ENCODE peak calls at places on chromosomes 6 and 20, in ten cellular contexts. M is left lung; K is CD8-positive, alpha-beta T cell; B is heart left ventricle; R is H1; S is heart right ventricle; A is CD8-positive, alpha-beta memory T cell; U is aorta; D is neuronal stem cell; V is GM23338. W is an unnamed sample. For H3K36me3, the result is how much of the 10 kb centered on the place peaks cover.

GRCh38 chr6:24646771-24647170 is 780 bp upstream of the KIAA0319 start:
- DNase-seq in M (no peak), K (no peak), B (no peak), R (no peak), S (no peak), A (no peak), U (no peak), D (no peak), V (no peak), W (no peak)

GRCh38 chr6:75492769-75493168 is 831 bp downstream of the FILIP1 start:
- DNase-seq in M (no peak), K (no peak), B (no peak), R (no peak), S (no peak), A (no peak), U (no peak), D (no peak), V (no peak), W (no peak)

GRCh38 chr6:163625265-163625664 is 210.7 kb downstream of the QKI start:
- DNase-seq in M (no peak), K (no peak), B (no peak), R (no peak), S (no peak), A (no peak), U (no peak), D (no peak), V (no peak), W (no peak)

GRCh38 chr20:3716195-3716834 is 3.9 kb upstream of the SIGLEC1 start:
- DNase-seq in M (no peak), K (no peak), B (peak), R (peak), S (peak), A (no peak), U (no peak), D (peak), V (peak), W (no peak)

GRCh38 chr6:116012966-116013365 is 47.7 kb downstream of the FRK start:
- DNase-seq in M (no peak), K (no peak), B (no peak), R (no peak), S (no peak), A (no peak), U (no peak), D (no peak), V (no peak), W (no peak)

GRCh38 chr6:169224185-169224695 is 29.4 kb downstream of the THBS2 start:
- DNase-seq in M (no peak), K (no peak), B (peak), R (no peak), S (no peak), A (no peak), U (peak), D (no peak), V (no peak), W (no peak)

GRCh38 chr20:4226330-4227084 is 211.1 kb upstream of the RNF24 start:
- DNase-seq in M (no peak), K (no peak), B (no peak), R (no peak), S (no peak), A (no peak), U (no peak), D (no peak), V (no peak), W (no peak)

GRCh38 chr6:144036064-144036873 is 28.2 kb upstream of the PLAGL1 start:
- DNase-seq in M (peak), K (no peak), B (no peak), R (no peak), S (no peak), A (no peak), U (no peak), D (peak), V (peak), W (peak)

GRCh38 chr6:150301871-150302800 is 66.7 kb upstream of the IYD start:
- DNase-seq in M (no peak), K (no peak), B (no peak), R (no peak), S (no peak), A (no peak), U (no peak), D (no peak), V (no peak), W (no peak)

GRCh38 chr6:20877008-20877937 is 343.0 kb downstream of the CDKAL1 start:
- DNase-seq in M (no peak), K (no peak), B (peak), R (no peak), S (no peak), A (no peak), U (no peak), D (no peak), V (no peak), W (no peak)

GRCh38 chr6:11459002-11459658 is 78.4 kb upstream of the TMEM170B start:
- DNase-seq in M (no peak), K (no peak), B (no peak), R (no peak), S (no peak), A (no peak), U (no peak), D (no peak), V (no peak), W (no peak)

GRCh38 chr20:50421356-50422340 is 88.5 kb upstream of the PTPN1 start:
- DNase-seq in M (no peak), K (no peak), B (no peak), R (no peak), S (no peak), A (no peak), U (no peak), D (no peak), V (no peak), W (no peak)

GRCh38 chr6:71044753-71045152 is 87.9 kb upstream of the B3GAT2 start:
- DNase-seq in M (no peak), K (no peak), B (no peak), R (no peak), S (no peak), A (no peak), U (no peak), D (no peak), V (no peak), W (no peak)

GRCh38 chr20:61557603-61558002 is 305.5 kb downstream of the CDH4 start:
- DNase-seq in M (no peak), K (no peak), B (no peak), R (no peak), S (no peak), A (no peak), U (no peak), D (no peak), V (no peak), W (no peak)

GRCh38 chr6:73451166-73452106 is 661 bp downstream of the CGAS start:
- DNase-seq in M (peak), K (peak), B (peak), R (peak), S (peak), A (peak), U (peak), D (no peak), V (peak), W (peak)

GRCh38 chr6:105215506-105215905 is 35.7 kb upstream of the POPDC3 start:
- DNase-seq in M (no peak), K (no peak), B (no peak), R (no peak), S (no peak), A (no peak), U (no peak), D (no peak), V (no peak), W (no peak)

GRCh38 chr20:37565134-37565811 is 37.6 kb upstream of the BLCAP start:
- DNase-seq in M (no peak), K (no peak), B (no peak), R (no peak), S (no peak), A (no peak), U (no peak), D (peak), V (no peak), W (no peak)

GRCh38 chr6:18387061-18387721 is at the start of gene RNF144B:
- DNase-seq in M (peak), K (peak), B (peak), R (peak), S (peak), A (peak), U (peak), D (peak), V (peak), W (peak)

GRCh38 chr6:109321752-109322151 is 60.5 kb downstream of the CD164 start:
- DNase-seq in M (no peak), K (no peak), B (no peak), R (no peak), S (no peak), A (no peak), U (no peak), D (no peak), V (no peak), W (no peak)

GRCh38 chr6:25895773-25896172 is 21.7 kb upstream of the SLC17A3 start:
- DNase-seq in M (no peak), K (no peak), B (no peak), R (no peak), S (no peak), A (no peak), U (no peak), D (no peak), V (no peak), W (no peak)

GRCh38 chr6:130674604-130675003 is 152.6 kb upstream of the SMLR1 start:
- DNase-seq in M (no peak), K (no peak), B (no peak), R (no peak), S (no peak), A (no peak), U (no peak), D (no peak), V (no peak), W (no peak)

GRCh38 chr6:96898241-96898851 is 655 bp upstream of the NDUFAF4 start:
- DNase-seq in M (no peak), K (no peak), B (no peak), R (no peak), S (no peak), A (peak), U (no peak), D (no peak), V (peak), W (peak)

GRCh38 chr20:3209023-3209945 is at the start of gene ITPA:
- DNase-seq in M (no peak), K (peak), B (peak), R (peak), S (peak), A (peak), U (peak), D (peak), V (peak), W (peak)

GRCh38 chr20:35215066-35215956 is 11.2 kb upstream of the MMP24 start:
- DNase-seq in M (no peak), K (no peak), B (no peak), R (no peak), S (no peak), A (no peak), U (no peak), D (no peak), V (no peak), W (no peak)

GRCh38 chr6:75144396-75144795 is 61.5 kb downstream of the COL12A1 start:
- DNase-seq in M (no peak), K (no peak), B (no peak), R (no peak), S (no peak), A (no peak), U (no peak), D (no peak), V (no peak), W (no peak)

GRCh38 chr6:31558631-31559500 is 11.5 kb downstream of the NFKBIL1 start:
- DNase-seq in M (peak), K (peak), B (no peak), R (no peak), S (no peak), A (peak), U (no peak), D (no peak), V (no peak), W (peak)

GRCh38 chr6:39327516-39327915 is 5.0 kb upstream of the KCNK16 start:
- DNase-seq in M (no peak), K (no peak), B (no peak), R (no peak), S (no peak), A (no peak), U (no peak), D (no peak), V (no peak), W (no peak)

GRCh38 chr6:150006961-150007464 is 18.3 kb downstream of the RAET1L start:
- DNase-seq in M (no peak), K (no peak), B (no peak), R (peak), S (no peak), A (no peak), U (no peak), D (no peak), V (peak), W (peak)

GRCh38 chr20:50724851-50725721 is 6.3 kb upstream of the PARD6B start:
- DNase-seq in M (peak), K (no peak), B (peak), R (no peak), S (peak), A (no peak), U (peak), D (peak), V (peak), W (no peak)

GRCh38 chr20:33477386-33478234 is 12.3 kb upstream of the CBFA2T2 start:
- DNase-seq in M (no peak), K (no peak), B (no peak), R (no peak), S (no peak), A (no peak), U (no peak), D (no peak), V (peak), W (no peak)

GRCh38 chr6:106360989-106361430 is 493 bp downstream of the CRYBG1 start:
- DNase-seq in M (peak), K (peak), B (no peak), R (peak), S (peak), A (peak), U (peak), D (peak), V (peak), W (no peak)

GRCh38 chr6:85436939-85437495 is 12.9 kb upstream of the NT5E start:
- DNase-seq in M (no peak), K (no peak), B (no peak), R (no peak), S (no peak), A (no peak), U (no peak), D (no peak), V (no peak), W (no peak)

GRCh38 chr6:84854801-84855400 is 90.5 kb upstream of the TBX18 start:
- DNase-seq in M (no peak), K (no peak), B (no peak), R (no peak), S (no peak), A (no peak), U (no peak), D (no peak), V (no peak), W (no peak)

GRCh38 chr20:35702824-35703695 is 3.9 kb downstream of the ROMO1 start:
- DNase-seq in M (no peak), K (no peak), B (no peak), R (no peak), S (no peak), A (no peak), U (no peak), D (no peak), V (no peak), W (no peak)

GRCh38 chr6:71294121-71294523 is 5.5 kb downstream of the OGFRL1 start:
- DNase-seq in M (no peak), K (no peak), B (no peak), R (no peak), S (no peak), A (no peak), U (no peak), D (no peak), V (no peak), W (no peak)

GRCh38 chr6:165630544-165630953 is 32.5 kb downstream of the PDE10A start:
- DNase-seq in M (no peak), K (no peak), B (no peak), R (no peak), S (no peak), A (no peak), U (no peak), D (no peak), V (no peak), W (no peak)

GRCh38 chr6:18343741-18344140 is 43.4 kb upstream of the RNF144B start:
- DNase-seq in M (no peak), K (no peak), B (no peak), R (no peak), S (no peak), A (no peak), U (no peak), D (no peak), V (no peak), W (no peak)

GRCh38 chr6:71902261-71902660 is 15.9 kb downstream of the RIMS1 start:
- DNase-seq in M (no peak), K (no peak), B (no peak), R (no peak), S (no peak), A (no peak), U (no peak), D (no peak), V (no peak), W (no peak)

GRCh38 chr6:160349837-160350236 is 1.7 kb downstream of the SLC22A3 start:
- DNase-seq in M (no peak), K (no peak), B (no peak), R (no peak), S (no peak), A (no peak), U (no peak), D (no peak), V (no peak), W (no peak)
- H3K4me3 ChIP-seq in M (peak), K (no peak), B (no peak), R (no peak), S (peak), A (no peak), U (peak), D (no peak), V (peak), W (no peak)

DNA sequence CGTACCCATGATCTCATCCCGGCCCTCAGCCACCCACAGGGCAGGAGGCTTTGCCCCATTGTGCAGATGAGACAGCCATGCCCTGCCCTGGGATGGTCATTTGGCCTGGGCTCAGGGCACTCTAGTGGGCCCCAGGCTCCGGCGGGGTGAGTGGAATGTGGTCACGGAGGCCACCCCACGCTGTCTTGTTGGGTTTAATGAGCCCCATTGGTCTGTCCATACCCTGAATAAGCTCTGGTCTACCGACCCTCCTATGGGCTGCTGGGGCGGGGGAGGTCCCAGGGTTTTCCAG is 50.6 kb downstream of the FGD2 start:
- DNase-seq in M (peak), K (no peak), B (no peak), R (no peak), S (no peak), A (no peak), U (peak), D (no peak), V (peak), W (no peak)
- H3K27ac ChIP-seq in M (no peak), K (no peak), B (no peak), R (no peak), S (no peak), A (no peak), U (no peak), D (no peak), V (peak), W (no peak)

GRCh38 chr20:32365560-32365959 is 7.4 kb downstream of the ASXL1 start:
- DNase-seq in M (no peak), K (no peak), B (no peak), R (no peak), S (no peak), A (no peak), U (no peak), D (no peak), V (no peak), W (no peak)

GRCh38 chr20:32366380-32366779 is 8.2 kb downstream of the ASXL1 start:
- DNase-seq in M (no peak), K (no peak), B (no peak), R (no peak), S (no peak), A (no peak), U (no peak), D (no peak), V (no peak), W (no peak)

GRCh38 chr20:32363492-32363891 is 5.4 kb downstream of the ASXL1 start:
- DNase-seq in M (no peak), K (no peak), B (no peak), R (no peak), S (no peak), A (no peak), U (no peak), D (no peak), V (no peak), W (no peak)

GRCh38 chr20:32362924-32363364 is 4.8 kb downstream of the ASXL1 start:
- DNase-seq in M (no peak), K (no peak), B (no peak), R (no peak), S (no peak), A (no peak), U (no peak), D (no peak), V (no peak), W (no peak)

DNA sequence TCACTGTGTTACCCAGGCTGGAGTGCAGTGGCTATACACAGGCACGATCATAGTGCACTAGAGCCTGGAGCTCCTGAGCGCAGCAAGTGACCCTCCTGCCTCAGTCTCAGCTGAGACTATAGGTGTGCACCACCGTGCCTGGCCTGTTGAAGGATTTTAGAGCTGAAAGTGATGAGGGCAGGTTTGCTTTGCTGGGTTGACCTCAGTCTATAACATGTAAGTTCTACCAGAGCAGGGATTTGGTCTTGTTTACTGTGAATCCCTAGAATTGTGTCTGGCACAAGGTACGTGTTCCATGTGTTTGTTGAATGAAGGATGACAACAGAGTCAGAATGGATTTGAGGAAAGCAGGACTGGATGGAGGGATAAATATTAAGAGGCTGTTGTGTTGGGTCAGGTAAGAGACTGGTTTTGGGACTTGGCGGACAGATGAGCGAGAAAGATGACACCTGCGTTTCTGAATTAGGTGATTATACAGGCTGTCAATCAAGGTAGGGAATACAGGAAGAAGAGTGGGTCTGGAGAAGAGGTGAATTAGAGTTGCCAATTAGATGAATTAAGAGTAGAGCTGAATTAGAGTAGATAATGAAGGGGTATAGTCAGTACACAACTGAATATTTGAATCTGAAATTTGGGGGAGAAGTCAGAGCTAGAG is 6.5 kb downstream of the ASXL1 start:
- DNase-seq in M (no peak), K (no peak), B (no peak), R (no peak), S (no peak), A (no peak), U (no peak), D (no peak), V (no peak), W (no peak)
- H3K36me3 ChIP-seq in M (under half), K (under half), B (under half), R (under half), S (under half), A (under half), U (under half), D (half or more), V (under half), W (under half)

GRCh38 chr6:10235339-10235738 is 179.5 kb downstream of the TFAP2A start:
- DNase-seq in M (no peak), K (no peak), B (no peak), R (no peak), S (no peak), A (no peak), U (no peak), D (no peak), V (no peak), W (no peak)
- H3K4me3 ChIP-seq in M (no peak), K (no peak), B (no peak), R (no peak), S (no peak), A (no peak), U (no peak), D (no peak), V (no peak), W (no peak)

GRCh38 chr6:33445020-33445676 is 9.2 kb upstream of the ZBTB9 start:
- DNase-seq in M (no peak), K (no peak), B (no peak), R (no peak), S (no peak), A (no peak), U (no peak), D (no peak), V (no peak), W (no peak)
- H3K27ac ChIP-seq in M (no peak), K (no peak), B (no peak), R (no peak), S (peak), A (no peak), U (no peak), D (no peak), V (no peak), W (no peak)

W was measured in naive thymus-derived CD4-positive, alpha-beta T cell.